ENCODE peak calls at places on chromosome 9, in four cellular contexts. C is upper lobe of left lung, K is fibroblast of lung, L is suprapubic skin. H is an unnamed sample. For H3K27me3, the result is how much of the 10 kb centered on the place peaks cover.

GRCh38 chr9:137136926-137137607 is 1.9 kb upstream of the GRIN1 start:
- DNase-seq in C (no peak), K (no peak), L (no peak), H (no peak)

GRCh38 chr9:72585737-72586136 is 64.3 kb downstream of the TMC1 start:
- DNase-seq in C (peak), K (peak), L (no peak), H (no peak)

GRCh38 chr9:18720691-18721090 is 246.7 kb downstream of the ADAMTSL1 start:
- DNase-seq in C (no peak), K (peak), L (no peak), H (no peak)

GRCh38 chr9:120369608-120370220 is 210.3 kb downstream of the CDK5RAP2 start:
- DNase-seq in C (no peak), K (peak), L (no peak), H (no peak)

GRCh38 chr9:131407717-131408195 is 13.9 kb downstream of the PRRC2B start:
- DNase-seq in C (peak), K (peak), L (no peak), H (peak)

GRCh38 chr9:131233989-131234388 is 42.3 kb downstream of the FAM78A start:
- DNase-seq in C (no peak), K (no peak), L (peak), H (no peak)

GRCh38 chr9:114606597-114607207 is 4.4 kb upstream of the TMEM268 start:
- DNase-seq in C (peak), K (peak), L (no peak), H (no peak)

GRCh38 chr9:37512439-37512838 is 26.7 kb downstream of the POLR1E start:
- DNase-seq in C (no peak), K (no peak), L (no peak), H (no peak)

GRCh38 chr9:99666571-99666970 is 155.1 kb upstream of the NR4A3 start:
- DNase-seq in C (no peak), K (no peak), L (no peak), H (no peak)

GRCh38 chr9:20754556-20754955 is 70.5 kb downstream of the FOCAD start:
- DNase-seq in C (no peak), K (peak), L (no peak), H (no peak)

GRCh38 chr9:131116281-131117101 is 8.9 kb upstream of the NUP214 start:
- DNase-seq in C (no peak), K (no peak), L (peak), H (peak)

GRCh38 chr9:127168756-127169506 is 46.5 kb upstream of the ANGPTL2 start:
- DNase-seq in C (no peak), K (no peak), L (no peak), H (no peak)

GRCh38 chr9:5838884-5839571 is 6.1 kb upstream of the ERMP1 start:
- DNase-seq in C (peak), K (peak), L (no peak), H (no peak)

GRCh38 chr9:35882265-35882848 is 12.2 kb upstream of the OR13J1 start:
- DNase-seq in C (peak), K (peak), L (peak), H (peak)

GRCh38 chr9:68897557-68898145 is 116.3 kb downstream of the PRKACG start:
- DNase-seq in C (no peak), K (no peak), L (no peak), H (no peak)

GRCh38 chr9:85859751-85860150 is 81.2 kb upstream of the NAA35 start:
- DNase-seq in C (no peak), K (no peak), L (no peak), H (no peak)

GRCh38 chr9:116549786-116550660 is 137.1 kb upstream of the TRIM32 start:
- DNase-seq in C (no peak), K (peak), L (no peak), H (no peak)

GRCh38 chr9:97447030-97447429 is 35.1 kb downstream of the TDRD7 start:
- DNase-seq in C (no peak), K (no peak), L (no peak), H (no peak)
- H3K27ac ChIP-seq in C (no peak), K (no peak), L (no peak), H (no peak)

GRCh38 chr9:126108240-126108639 is 218.4 kb upstream of the MVB12B start:
- DNase-seq in C (no peak), K (no peak), L (no peak), H (no peak)
- H3K27me3 ChIP-seq in C (under half), K (under half), L (half or more), H (under half)

GRCh38 chr9:1024112-1024511 is 26.0 kb upstream of the DMRT2 start:
- DNase-seq in C (no peak), K (no peak), L (no peak), H (no peak)

GRCh38 chr9:1013018-1013417 is 36.6 kb downstream of the DMRT3 start:
- DNase-seq in C (no peak), K (no peak), L (no peak), H (no peak)

DNA sequence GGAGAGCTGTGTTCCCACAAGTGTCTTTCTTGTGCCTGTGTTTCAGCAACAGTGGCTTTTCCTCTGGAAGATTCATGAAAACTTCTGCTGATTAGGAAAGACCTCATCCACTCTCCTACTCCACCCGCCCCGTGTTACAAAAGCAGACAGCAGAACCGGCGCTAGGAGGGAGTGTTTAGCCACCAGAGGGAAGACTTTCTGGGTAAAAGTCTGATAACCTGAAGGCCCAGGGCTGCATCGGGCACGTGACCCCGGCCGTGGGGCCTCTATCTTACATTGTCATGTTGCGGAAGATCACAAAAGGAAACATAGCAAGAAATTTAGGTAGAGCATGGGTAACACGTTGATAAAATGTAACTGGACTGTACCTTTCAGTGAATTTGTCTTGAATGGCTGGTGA is 32.0 kb upstream of the DMRT2 start:
- DNase-seq in C (peak), K (no peak), L (no peak), H (no peak)
- TF ChIP-seq CTCF in C (no peak), K (peak), L (no peak), H (no peak)

GRCh38 chr9:96217756-96218693 is 84.0 kb downstream of the HSD17B3 start:
- DNase-seq in C (peak), K (peak), L (peak), H (peak)
- H3K27ac ChIP-seq in C (no peak), K (no peak), L (no peak), H (peak)

DNA sequence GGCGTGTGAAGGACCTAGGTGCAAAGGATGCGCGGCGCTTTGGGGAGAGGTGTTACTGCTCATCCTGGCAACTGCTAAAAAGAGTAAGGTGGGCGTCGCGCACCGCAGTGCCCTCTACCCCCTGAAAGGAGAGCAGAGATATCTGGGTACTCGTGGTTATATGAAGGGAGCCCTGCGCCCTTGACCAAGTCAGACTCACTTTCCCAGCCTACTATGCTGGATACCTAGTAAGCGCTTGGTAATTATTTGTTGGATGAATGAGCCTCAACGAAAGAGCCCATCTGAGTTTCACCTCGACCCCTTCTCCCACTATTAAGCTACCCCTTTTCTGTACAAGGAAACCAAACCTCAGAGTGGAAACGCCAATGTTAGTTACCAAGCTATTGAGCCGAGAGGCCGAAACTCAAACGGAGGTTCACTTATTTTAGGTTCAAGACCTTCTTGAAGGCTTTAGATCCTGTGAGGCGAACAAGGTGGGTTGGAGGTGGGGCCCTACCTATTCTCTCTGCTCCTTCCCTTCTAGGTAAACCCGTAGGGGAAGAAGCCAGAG is 8.0 kb downstream of the LHX6 start:
- DNase-seq in C (no peak), K (no peak), L (no peak), H (no peak)
- H3K27me3 ChIP-seq in C (under half), K (half or more), L (half or more), H (half or more)

H was measured in dorsolateral prefrontal cortex.